ENCODE peak calls at places on chromosomes 7 and 10, in six cellular contexts. H is spleen; D is adipocyte; P is naive thymus-derived CD4-positive, alpha-beta T cell; O is PC-3; V is CD4-positive, alpha-beta memory T cell. G is an unnamed sample.

GRCh38 chr7:48244902-48245301 is 73.6 kb downstream of the ABCA13 start:
- DNase-seq in H (no peak), D (peak), P (no peak), O (peak), V (no peak), G (no peak)

GRCh38 chr7:130723784-130724183 is 10.2 kb downstream of the KLF14 start:
- DNase-seq in H (no peak), D (no peak), P (no peak), O (no peak), V (no peak), G (no peak)

GRCh38 chr10:132449051-132449825 is 52.2 kb downstream of the PWWP2B start:
- DNase-seq in H (peak), D (no peak), P (no peak), O (peak), V (no peak), G (peak)

GRCh38 chr7:26293569-26294308 is 2.1 kb downstream of the SNX10 start:
- DNase-seq in H (no peak), D (no peak), P (peak), O (no peak), V (peak), G (no peak)

GRCh38 chr7:39132306-39132705 is 154.6 kb downstream of the POU6F2 start:
- DNase-seq in H (no peak), D (no peak), P (no peak), O (no peak), V (no peak), G (no peak)

GRCh38 chr10:86200867-86201266 is 165.7 kb downstream of the GRID1 start:
- DNase-seq in H (no peak), D (no peak), P (no peak), O (no peak), V (no peak), G (no peak)

GRCh38 chr7:39453743-39454355 is 112.4 kb upstream of the YAE1 start:
- DNase-seq in H (no peak), D (peak), P (peak), O (peak), V (peak), G (no peak)

GRCh38 chr7:150447966-150448788 is 2.3 kb upstream of the GIMAP8 start:
- DNase-seq in H (no peak), D (no peak), P (no peak), O (no peak), V (peak), G (no peak)

GRCh38 chr7:26663905-26664673 is 200.3 kb downstream of the SKAP2 start:
- DNase-seq in H (no peak), D (no peak), P (no peak), O (no peak), V (no peak), G (no peak)

GRCh38 chr7:19674266-19674960 is 34.4 kb downstream of the POLR1F start:
- DNase-seq in H (no peak), D (peak), P (no peak), O (no peak), V (no peak), G (no peak)

GRCh38 chr7:30731619-30732018 is 20.3 kb upstream of the INMT start:
- DNase-seq in H (no peak), D (no peak), P (no peak), O (no peak), V (no peak), G (peak)

GRCh38 chr7:159149488-159149887 is 4.8 kb upstream of the VIPR2 start:
- DNase-seq in H (peak), D (no peak), P (no peak), O (no peak), V (no peak), G (no peak)

GRCh38 chr7:33905389-33906032 is at the start of gene BMPER:
- DNase-seq in H (peak), D (peak), P (no peak), O (peak), V (no peak), G (peak)

GRCh38 chr7:158795272-158795671 is 34.0 kb downstream of the ESYT2 start:
- DNase-seq in H (no peak), D (no peak), P (no peak), O (no peak), V (no peak), G (no peak)

GRCh38 chr10:123788981-123789380 is 102.6 kb downstream of the CPXM2 start:
- DNase-seq in H (no peak), D (no peak), P (no peak), O (no peak), V (no peak), G (no peak)

GRCh38 chr10:8043569-8044306 is 10.8 kb upstream of the GATA3 start:
- DNase-seq in H (no peak), D (no peak), P (peak), O (no peak), V (peak), G (peak)

GRCh38 chr10:125419146-125419545 is 258.8 kb upstream of the CTBP2 start:
- DNase-seq in H (no peak), D (no peak), P (no peak), O (no peak), V (no peak), G (no peak)

GRCh38 chr7:151831606-151832005 is 45.3 kb downstream of the PRKAG2 start:
- DNase-seq in H (no peak), D (no peak), P (no peak), O (no peak), V (no peak), G (peak)

GRCh38 chr7:158811894-158812293 is 17.4 kb downstream of the ESYT2 start:
- DNase-seq in H (no peak), D (no peak), P (no peak), O (no peak), V (no peak), G (no peak)

GRCh38 chr7:120256719-120257118 is 16.3 kb upstream of the KCND2 start:
- DNase-seq in H (no peak), D (no peak), P (no peak), O (no peak), V (no peak), G (no peak)

GRCh38 chr10:93806882-93807281 is 49.1 kb downstream of the LGI1 start:
- DNase-seq in H (no peak), D (no peak), P (no peak), O (no peak), V (no peak), G (no peak)

GRCh38 chr10:33085313-33085833 is 127.3 kb upstream of the ITGB1 start:
- DNase-seq in H (no peak), D (no peak), P (no peak), O (no peak), V (no peak), G (no peak)

GRCh38 chr10:42488416-42488815 is 150.0 kb downstream of the ZNF33B start:
- DNase-seq in H (no peak), D (peak), P (no peak), O (no peak), V (no peak), G (no peak)

GRCh38 chr10:80382989-80383388 is 25.4 kb upstream of the PRXL2A start:
- DNase-seq in H (no peak), D (peak), P (peak), O (no peak), V (peak), G (no peak)

GRCh38 chr7:130872756-130873448 is 138.9 kb upstream of the KLF14 start:
- DNase-seq in H (no peak), D (no peak), P (no peak), O (no peak), V (no peak), G (no peak)

GRCh38 chr7:133354546-133355324 is 101.9 kb downstream of the EXOC4 start:
- DNase-seq in H (no peak), D (peak), P (no peak), O (no peak), V (no peak), G (no peak)

GRCh38 chr10:50362547-50363125 is 111.3 kb upstream of the ASAH2 start:
- DNase-seq in H (no peak), D (no peak), P (no peak), O (peak), V (no peak), G (no peak)

GRCh38 chr10:82160291-82160690 is 285.3 kb downstream of the NRG3 start:
- DNase-seq in H (no peak), D (no peak), P (no peak), O (no peak), V (no peak), G (no peak)

GRCh38 chr7:44534501-44534900 is 6.6 kb downstream of the NPC1L1 start:
- DNase-seq in H (no peak), D (peak), P (peak), O (peak), V (peak), G (no peak)

GRCh38 chr10:89475567-89475966 is 59.8 kb downstream of the SLC16A12 start:
- DNase-seq in H (no peak), D (peak), P (no peak), O (no peak), V (no peak), G (no peak)

GRCh38 chr10:91907914-91908357 is 1.4 kb downstream of the FGFBP3 start:
- DNase-seq in H (no peak), D (no peak), P (no peak), O (no peak), V (no peak), G (peak)

GRCh38 chr10:69636626-69637550 is 6.8 kb downstream of the FAM241B start:
- DNase-seq in H (peak), D (peak), P (no peak), O (peak), V (no peak), G (no peak)

GRCh38 chr10:97584060-97584797 is at the start of gene HOGA1:
- DNase-seq in H (peak), D (no peak), P (no peak), O (peak), V (no peak), G (peak)

GRCh38 chr10:68813554-68813953 is 13.8 kb upstream of the STOX1 start:
- DNase-seq in H (no peak), D (peak), P (no peak), O (no peak), V (no peak), G (no peak)

DNA sequence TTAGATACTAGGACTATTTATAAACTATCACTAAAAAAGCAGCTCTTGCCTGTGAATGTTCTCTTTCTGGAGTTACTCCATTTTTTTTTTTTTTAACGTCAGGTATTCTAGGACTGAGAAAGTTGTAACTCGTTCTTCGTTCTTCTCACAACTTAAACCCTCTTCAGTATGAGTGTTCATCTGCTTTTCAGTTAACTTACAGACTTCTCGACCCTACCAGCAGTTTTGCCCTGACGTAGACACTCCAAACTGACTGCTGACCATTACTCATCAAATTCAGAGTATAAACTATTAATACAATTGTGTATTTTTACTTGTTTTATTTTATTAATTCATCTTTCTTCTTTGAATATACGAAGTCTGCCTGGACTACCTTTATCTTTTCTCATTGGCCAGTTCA is 353.1 kb downstream of the GPR37 start:
- DNase-seq in H (no peak), D (no peak), P (no peak), O (no peak), V (no peak), G (no peak)
- H3K4me3 ChIP-seq in H (no peak), D (no peak), P (no peak), O (no peak), V (no peak), G (no peak)

GRCh38 chr10:3776796-3777571 is 8.0 kb downstream of the KLF6 start:
- DNase-seq in H (no peak), D (peak), P (no peak), O (peak), V (peak), G (no peak)
- H3K4me3 ChIP-seq in H (no peak), D (peak), P (no peak), O (no peak), V (peak), G (no peak)

DNA sequence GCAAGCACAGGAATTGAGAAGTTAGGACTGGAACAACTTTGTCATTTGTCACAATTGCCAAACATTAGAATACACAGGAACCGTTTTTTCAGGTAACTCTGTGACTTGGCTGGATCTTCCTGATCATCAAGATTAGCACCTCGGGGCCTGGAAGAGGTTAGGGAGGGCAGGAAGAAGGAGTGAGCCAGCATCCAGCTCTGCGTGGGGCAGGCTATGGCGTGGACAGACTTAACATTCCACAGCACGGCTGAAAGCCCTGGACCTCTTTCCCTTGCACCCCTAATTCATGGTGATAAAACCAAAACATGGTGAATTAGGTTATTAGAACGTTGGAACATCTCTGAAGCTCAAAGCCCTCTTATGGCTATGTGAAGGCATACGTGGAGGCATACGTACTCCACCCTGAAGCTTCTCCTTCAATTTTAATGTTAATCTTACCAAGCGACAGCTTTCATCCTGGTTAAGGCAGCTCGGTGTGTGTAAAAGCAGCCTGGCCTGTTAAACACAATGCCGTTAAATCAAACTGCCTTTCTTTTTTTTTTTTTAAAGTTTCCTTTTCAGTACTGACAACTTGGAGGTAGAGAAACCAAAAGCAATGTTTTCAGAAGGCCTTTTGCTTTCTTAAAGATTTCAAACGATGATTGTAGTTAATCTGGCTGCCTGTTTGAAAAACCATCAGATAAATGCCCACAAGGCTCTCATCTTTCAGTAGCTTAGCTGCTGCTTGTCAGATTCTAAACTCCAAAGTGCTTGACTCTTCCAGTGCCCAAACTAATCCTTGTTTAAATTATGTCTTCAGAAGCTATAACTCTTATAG is 4.5 kb downstream of the GRK5 start:
- DNase-seq in H (no peak), D (peak), P (no peak), O (no peak), V (peak), G (no peak)
- H3K4me3 ChIP-seq in H (peak), D (peak), P (peak), O (no peak), V (peak), G (peak)

DNA sequence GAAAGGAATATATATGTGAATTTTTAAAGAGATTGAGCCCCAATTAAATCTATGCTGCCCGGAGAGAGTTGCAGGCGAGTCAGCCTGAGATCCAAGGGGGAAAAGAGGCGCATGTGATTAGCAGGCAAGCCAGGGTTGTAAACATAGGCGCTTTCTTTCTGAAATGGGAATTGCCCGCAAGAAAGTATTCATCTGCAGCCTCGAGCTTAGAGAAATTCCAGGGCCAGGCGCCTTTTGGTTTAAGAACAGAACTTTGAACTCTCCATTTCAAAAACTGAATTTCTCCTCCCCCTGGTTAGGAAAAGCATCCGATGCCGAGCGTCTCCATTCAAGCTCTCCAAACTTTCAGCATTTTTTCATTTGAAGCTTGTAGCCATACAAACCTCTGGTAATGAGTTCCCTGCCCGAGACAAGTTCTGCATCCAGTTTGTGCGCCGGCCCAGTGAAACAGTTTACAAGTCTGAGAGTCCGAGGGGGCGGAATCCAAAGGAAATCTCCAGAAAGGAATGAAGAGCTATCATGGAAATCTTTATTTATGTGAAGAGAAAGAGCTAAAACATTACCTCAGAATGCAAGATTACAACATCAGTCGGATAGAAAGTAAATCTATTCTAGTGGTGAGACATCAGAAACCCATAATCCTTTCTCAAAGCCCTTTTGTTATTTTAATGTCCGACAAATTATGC is 69.9 kb downstream of the FAM204A start:
- DNase-seq in H (no peak), D (peak), P (no peak), O (no peak), V (no peak), G (no peak)
- H3K4me3 ChIP-seq in H (no peak), D (peak), P (no peak), O (no peak), V (no peak), G (peak)

DNA sequence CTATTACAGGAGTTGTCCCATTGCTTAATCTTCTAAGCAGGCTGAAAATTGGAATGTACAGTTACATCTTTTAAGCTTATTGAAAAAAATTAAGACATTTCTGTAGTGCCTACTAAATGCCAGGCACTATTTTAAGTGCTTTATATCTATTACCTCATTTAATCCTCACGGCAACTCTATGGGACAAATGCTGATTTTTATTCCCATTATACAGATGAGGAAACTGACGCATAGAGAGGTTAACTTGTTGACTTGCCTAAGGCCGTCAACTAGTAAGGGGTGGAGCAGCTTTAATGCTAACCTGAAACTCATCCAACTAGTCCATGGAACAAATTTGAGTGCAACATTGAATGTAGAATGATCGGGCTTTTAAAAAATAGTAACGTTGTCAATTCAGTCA is 2.5 kb downstream of the ZKSCAN1 start:
- DNase-seq in H (no peak), D (no peak), P (no peak), O (no peak), V (no peak), G (no peak)
- H3K4me3 ChIP-seq in H (no peak), D (peak), P (no peak), O (peak), V (no peak), G (no peak)

DNA sequence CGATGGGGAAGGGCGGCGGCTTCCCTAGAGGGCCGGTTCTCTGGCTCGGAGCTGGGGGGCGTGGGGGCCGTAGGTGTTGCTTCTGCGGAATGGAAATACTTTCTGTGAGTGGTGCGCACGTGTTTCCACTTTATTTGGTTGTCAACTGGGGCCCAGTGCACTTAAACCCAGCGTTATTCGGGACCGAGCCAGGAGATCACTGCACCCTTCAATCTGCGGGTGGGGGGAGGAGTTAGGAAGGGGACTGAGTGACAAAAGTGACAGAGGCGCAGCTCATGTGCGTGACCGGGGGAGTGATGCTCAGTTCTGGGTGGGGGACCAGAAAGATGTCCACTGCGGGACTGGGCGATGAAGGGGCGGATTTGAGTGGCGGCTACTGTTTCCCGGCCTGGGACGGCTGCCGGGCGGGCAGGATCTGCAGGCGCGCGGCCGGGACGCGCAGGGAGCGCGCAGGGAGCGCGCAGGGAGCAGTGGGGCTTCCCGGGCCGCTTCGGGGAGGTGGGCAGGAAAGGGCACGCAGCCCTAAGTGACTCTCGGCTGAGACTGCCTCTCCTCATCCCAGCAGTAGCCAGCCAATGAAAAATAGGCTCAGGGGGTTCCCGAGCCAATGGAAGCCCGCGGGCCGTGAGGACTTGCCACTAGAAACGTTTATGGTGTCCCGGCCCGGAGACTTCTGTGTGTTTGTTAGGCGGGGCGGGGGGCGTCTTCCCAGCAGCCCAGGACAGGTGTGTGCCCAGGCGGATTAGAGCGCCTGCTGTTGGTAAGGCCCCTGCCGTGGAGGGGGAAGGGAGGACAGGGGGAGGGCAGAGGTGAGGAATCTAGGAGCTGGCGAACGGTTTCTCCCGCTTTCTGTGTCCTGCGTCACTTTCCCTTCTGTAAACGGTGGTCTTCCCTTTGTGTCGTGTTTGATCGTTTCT is 54.3 kb upstream of the KDM7A start:
- DNase-seq in H (peak), D (peak), P (peak), O (peak), V (peak), G (peak)
- H3K4me3 ChIP-seq in H (peak), D (peak), P (peak), O (peak), V (peak), G (peak)